ENCODE peak calls at places on chromosomes 4 and X, in four cellular contexts. One of them, this sample, is unnamed.

GRCh38 chr4:177505171-177505615 is 63.0 kb upstream of the AGA start:
- DNase-seq in T-cell: no peak
- DNase-seq in endodermal cell: peak
- DNase-seq in iPS-NIHi11: peak
- DNase-seq in this sample: peak

GRCh38 chr4:5812506-5813229 is 80.2 kb downstream of the CRMP1 start:
- DNase-seq in T-cell: no peak
- DNase-seq in endodermal cell: peak
- DNase-seq in iPS-NIHi11: peak
- DNase-seq in this sample: peak

GRCh38 chrX:129980043-129980442 is 2.4 kb upstream of the BCORL1 start:
- DNase-seq in T-cell: no peak
- DNase-seq in endodermal cell: peak
- DNase-seq in iPS-NIHi11: no peak
- DNase-seq in this sample: peak

GRCh38 chr4:157713342-157713741 is 459.5 kb downstream of the GASK1B start:
- DNase-seq in T-cell: no peak
- DNase-seq in endodermal cell: no peak
- DNase-seq in iPS-NIHi11: no peak
- DNase-seq in this sample: no peak

GRCh38 chr4:41268024-41268423 is 11.3 kb downstream of the UCHL1 start:
- DNase-seq in T-cell: no peak
- DNase-seq in endodermal cell: no peak
- DNase-seq in iPS-NIHi11: no peak
- DNase-seq in this sample: no peak

GRCh38 chr4:4402966-4403365 is 16.1 kb downstream of the NSG1 start:
- DNase-seq in T-cell: no peak
- DNase-seq in endodermal cell: no peak
- DNase-seq in iPS-NIHi11: no peak
- DNase-seq in this sample: no peak

GRCh38 chr4:184538023-184538599 is 63.8 kb upstream of the IRF2 start:
- DNase-seq in T-cell: peak
- DNase-seq in endodermal cell: peak
- DNase-seq in iPS-NIHi11: peak
- DNase-seq in this sample: peak

GRCh38 chr4:122309988-122310626 is 68.7 kb upstream of the ADAD1 start:
- DNase-seq in T-cell: no peak
- DNase-seq in endodermal cell: no peak
- DNase-seq in iPS-NIHi11: peak
- DNase-seq in this sample: no peak

GRCh38 chrX:70166601-70167590 is 10.4 kb upstream of the DGAT2L6 start:
- DNase-seq in T-cell: no peak
- DNase-seq in endodermal cell: no peak
- DNase-seq in iPS-NIHi11: no peak
- DNase-seq in this sample: no peak

GRCh38 chrX:152900937-152901445 is 3.1 kb downstream of the ZNF185 start:
- DNase-seq in T-cell: no peak
- DNase-seq in endodermal cell: no peak
- DNase-seq in iPS-NIHi11: no peak
- DNase-seq in this sample: no peak

GRCh38 chr4:103370336-103370735 is 172.2 kb upstream of the CENPE start:
- DNase-seq in T-cell: no peak
- DNase-seq in endodermal cell: no peak
- DNase-seq in iPS-NIHi11: no peak
- DNase-seq in this sample: no peak

GRCh38 chrX:38561951-38562719 is 793 bp downstream of the TSPAN7 start:
- DNase-seq in T-cell: no peak
- DNase-seq in endodermal cell: peak
- DNase-seq in iPS-NIHi11: peak
- DNase-seq in this sample: peak

GRCh38 chrX:42519666-42520231 is 258.2 kb downstream of the PPP1R2C start:
- DNase-seq in T-cell: no peak
- DNase-seq in endodermal cell: no peak
- DNase-seq in iPS-NIHi11: no peak
- DNase-seq in this sample: no peak

GRCh38 chrX:45274576-45274975 is 73.9 kb upstream of the DIPK2B start:
- DNase-seq in T-cell: no peak
- DNase-seq in endodermal cell: no peak
- DNase-seq in iPS-NIHi11: no peak
- DNase-seq in this sample: no peak

GRCh38 chrX:133792198-133792953 is 193.0 kb downstream of the GPC3 start:
- DNase-seq in T-cell: peak
- DNase-seq in endodermal cell: peak
- DNase-seq in iPS-NIHi11: peak
- DNase-seq in this sample: peak

GRCh38 chrX:76195579-76195978 is 22.7 kb downstream of the PBDC1 start:
- DNase-seq in T-cell: no peak
- DNase-seq in endodermal cell: no peak
- DNase-seq in iPS-NIHi11: no peak
- DNase-seq in this sample: no peak

GRCh38 chrX:49166914-49167739 is 4.6 kb downstream of the MAGIX start:
- DNase-seq in T-cell: no peak
- DNase-seq in endodermal cell: peak
- DNase-seq in iPS-NIHi11: no peak
- DNase-seq in this sample: peak

GRCh38 chr4:3224971-3225850 is 23.7 kb upstream of the MSANTD1 start:
- DNase-seq in T-cell: no peak
- DNase-seq in endodermal cell: no peak
- DNase-seq in iPS-NIHi11: no peak
- DNase-seq in this sample: no peak

GRCh38 chrX:45815389-45815788 is 614.7 kb upstream of the DIPK2B start:
- DNase-seq in T-cell: no peak
- DNase-seq in endodermal cell: no peak
- DNase-seq in iPS-NIHi11: no peak
- DNase-seq in this sample: no peak

GRCh38 chr4:186643501-186644315 is 79.9 kb downstream of the FAT1 start:
- DNase-seq in T-cell: no peak
- DNase-seq in endodermal cell: no peak
- DNase-seq in iPS-NIHi11: no peak
- DNase-seq in this sample: no peak

GRCh38 chr4:3874525-3875110 is 108.4 kb downstream of the ADRA2C start:
- DNase-seq in T-cell: no peak
- DNase-seq in endodermal cell: peak
- DNase-seq in iPS-NIHi11: no peak
- DNase-seq in this sample: no peak

GRCh38 chr4:108751321-108751720 is 11.5 kb downstream of the ETNPPL start:
- DNase-seq in T-cell: no peak
- DNase-seq in endodermal cell: no peak
- DNase-seq in iPS-NIHi11: no peak
- DNase-seq in this sample: no peak

GRCh38 chr4:105896461-105896939 is 1.2 kb downstream of the NPNT start:
- DNase-seq in T-cell: no peak
- DNase-seq in endodermal cell: peak
- DNase-seq in iPS-NIHi11: peak
- DNase-seq in this sample: peak

GRCh38 chr4:78954048-78954666 is 14.9 kb upstream of the PAQR3 start:
- DNase-seq in T-cell: no peak
- DNase-seq in endodermal cell: peak
- DNase-seq in iPS-NIHi11: peak
- DNase-seq in this sample: no peak